ENCODE peak calls at places on chromosomes 5 and 9, in four cellular contexts. One of them, this sample, is unnamed.

GRCh38 chr5:25858019-25858418 is 1180.4 kb downstream of the CDH9 start:
- DNase-seq in A549: no peak
- DNase-seq in astrocyte of the spinal cord: no peak
- DNase-seq in neural progenitor cell: peak; percentile 52
- DNase-seq in this sample: no peak

GRCh38 chr9:93064392-93065124 is 6.1 kb downstream of the SUSD3 start:
- DNase-seq in A549: no peak
- DNase-seq in astrocyte of the spinal cord: peak; percentile 14
- DNase-seq in neural progenitor cell: no peak
- DNase-seq in this sample: no peak

GRCh38 chr9:99660191-99660636 is 161.5 kb upstream of the NR4A3 start:
- DNase-seq in A549: no peak
- DNase-seq in astrocyte of the spinal cord: no peak
- DNase-seq in neural progenitor cell: no peak
- DNase-seq in this sample: no peak

GRCh38 chr9:8648271-8648670 is 848.7 kb upstream of the DMAC1 start:
- DNase-seq in A549: no peak
- DNase-seq in astrocyte of the spinal cord: peak; percentile 18
- DNase-seq in neural progenitor cell: no peak
- DNase-seq in this sample: no peak

GRCh38 chr9:113919825-113920224 is 43.7 kb downstream of the ZNF618 start:
- DNase-seq in A549: no peak
- DNase-seq in astrocyte of the spinal cord: no peak
- DNase-seq in neural progenitor cell: no peak
- DNase-seq in this sample: no peak

GRCh38 chr9:13719981-13720380 is 440.5 kb upstream of the MPDZ start:
- DNase-seq in A549: no peak
- DNase-seq in astrocyte of the spinal cord: peak; percentile 83
- DNase-seq in neural progenitor cell: no peak
- DNase-seq in this sample: peak; percentile 61

GRCh38 chr5:150298701-150299451 is 3.8 kb downstream of the ARSI start:
- DNase-seq in A549: peak; percentile 67
- DNase-seq in astrocyte of the spinal cord: peak; percentile 89
- DNase-seq in neural progenitor cell: peak; percentile 24
- DNase-seq in this sample: peak; percentile 99

GRCh38 chr9:70135176-70135575 is 91.5 kb downstream of the MAMDC2 start:
- DNase-seq in A549: no peak
- DNase-seq in astrocyte of the spinal cord: no peak
- DNase-seq in neural progenitor cell: no peak
- DNase-seq in this sample: no peak

GRCh38 chr5:9515451-9515850 is 30.4 kb downstream of the SEMA5A start:
- DNase-seq in A549: no peak
- DNase-seq in astrocyte of the spinal cord: no peak
- DNase-seq in neural progenitor cell: no peak
- DNase-seq in this sample: no peak

GRCh38 chr9:22228542-22228941 is 218.1 kb upstream of the DMRTA1 start:
- DNase-seq in A549: no peak
- DNase-seq in astrocyte of the spinal cord: no peak
- DNase-seq in neural progenitor cell: no peak
- DNase-seq in this sample: peak; percentile 25

GRCh38 chr9:16272766-16273165 is 597.7 kb downstream of the BNC2 start:
- DNase-seq in A549: no peak
- DNase-seq in astrocyte of the spinal cord: no peak
- DNase-seq in neural progenitor cell: no peak
- DNase-seq in this sample: no peak

GRCh38 chr5:125829349-125829748 is 593.9 kb upstream of the GRAMD2B start:
- DNase-seq in A549: no peak
- DNase-seq in astrocyte of the spinal cord: no peak
- DNase-seq in neural progenitor cell: no peak
- DNase-seq in this sample: no peak

GRCh38 chr5:125823572-125823971 is 599.6 kb upstream of the GRAMD2B start:
- DNase-seq in A549: no peak
- DNase-seq in astrocyte of the spinal cord: peak; percentile 55
- DNase-seq in neural progenitor cell: no peak
- DNase-seq in this sample: no peak

GRCh38 chr5:125826214-125826613 is 597.0 kb upstream of the GRAMD2B start:
- DNase-seq in A549: no peak
- DNase-seq in astrocyte of the spinal cord: no peak
- DNase-seq in neural progenitor cell: no peak
- DNase-seq in this sample: no peak
- TF ChIP-seq CTCF in A549: no peak
- TF ChIP-seq CTCF in astrocyte of the spinal cord: no peak
- TF ChIP-seq CTCF in neural progenitor cell: peak; percentile 17
- TF ChIP-seq CTCF in this sample: no peak

GRCh38 chr5:172148381-172148780 is 39.6 kb downstream of the STK10 start:
- DNase-seq in A549: no peak
- DNase-seq in astrocyte of the spinal cord: no peak
- DNase-seq in neural progenitor cell: no peak
- DNase-seq in this sample: no peak

GRCh38 chr5:172146748-172147092 is 41.3 kb downstream of the STK10 start:
- DNase-seq in A549: no peak
- DNase-seq in astrocyte of the spinal cord: no peak
- DNase-seq in neural progenitor cell: no peak
- DNase-seq in this sample: no peak

GRCh38 chr5:172145870-172146747 is 41.9 kb downstream of the STK10 start:
- DNase-seq in A549: no peak
- DNase-seq in astrocyte of the spinal cord: no peak
- DNase-seq in neural progenitor cell: no peak
- DNase-seq in this sample: no peak

GRCh38 chr5:172149073-172149472 is 39.0 kb downstream of the STK10 start:
- DNase-seq in A549: no peak
- DNase-seq in astrocyte of the spinal cord: peak; percentile 56
- DNase-seq in neural progenitor cell: no peak
- DNase-seq in this sample: peak; percentile 74

DNA sequence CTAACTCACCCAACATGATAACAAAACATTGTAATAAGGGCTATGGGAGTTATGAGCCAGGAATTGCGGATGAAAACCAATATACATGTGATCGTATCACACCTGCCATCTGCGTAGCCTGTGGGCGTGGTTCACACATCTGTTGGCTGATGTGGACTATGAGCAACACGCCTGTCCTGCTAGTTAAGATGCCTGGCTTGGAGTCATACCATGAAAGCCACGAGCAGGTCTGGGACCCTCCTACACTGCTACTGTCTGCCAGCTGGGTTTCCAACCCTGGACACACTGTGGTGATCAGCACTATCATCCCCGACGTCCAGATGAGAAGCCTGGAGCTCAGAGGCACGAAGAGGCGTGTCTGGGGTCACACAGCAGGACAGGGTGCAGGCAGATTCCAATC is 40.2 kb downstream of the STK10 start:
- DNase-seq in A549: no peak
- DNase-seq in astrocyte of the spinal cord: no peak
- DNase-seq in neural progenitor cell: no peak
- DNase-seq in this sample: no peak
- TF ChIP-seq CTCF in A549: no peak
- TF ChIP-seq CTCF in astrocyte of the spinal cord: no peak
- TF ChIP-seq CTCF in neural progenitor cell: no peak
- TF ChIP-seq CTCF in this sample: no peak

GRCh38 chr9:136975624-136976023 is 1.7 kb upstream of the PTGDS start:
- DNase-seq in A549: no peak
- DNase-seq in astrocyte of the spinal cord: peak; percentile 17
- DNase-seq in neural progenitor cell: peak; percentile 37
- DNase-seq in this sample: no peak
- TF ChIP-seq CTCF in A549: peak; percentile 8
- TF ChIP-seq CTCF in astrocyte of the spinal cord: peak; percentile 32
- TF ChIP-seq CTCF in neural progenitor cell: peak; percentile 40
- TF ChIP-seq CTCF in this sample: peak; percentile 57

GRCh38 chr5:125276121-125276520 is 529.7 kb upstream of the ZNF608 start:
- DNase-seq in A549: no peak
- DNase-seq in astrocyte of the spinal cord: no peak
- DNase-seq in neural progenitor cell: no peak
- DNase-seq in this sample: no peak

GRCh38 chr5:125278711-125279110 is 532.3 kb upstream of the ZNF608 start:
- DNase-seq in A549: no peak
- DNase-seq in astrocyte of the spinal cord: no peak
- DNase-seq in neural progenitor cell: no peak
- DNase-seq in this sample: no peak

GRCh38 chr5:125274938-125275759 is 528.7 kb upstream of the ZNF608 start:
- DNase-seq in A549: no peak
- DNase-seq in astrocyte of the spinal cord: peak; percentile 74
- DNase-seq in neural progenitor cell: no peak
- DNase-seq in this sample: no peak

GRCh38 chr5:125274211-125274610 is 527.8 kb upstream of the ZNF608 start:
- DNase-seq in A549: no peak
- DNase-seq in astrocyte of the spinal cord: no peak
- DNase-seq in neural progenitor cell: no peak
- DNase-seq in this sample: no peak

DNA sequence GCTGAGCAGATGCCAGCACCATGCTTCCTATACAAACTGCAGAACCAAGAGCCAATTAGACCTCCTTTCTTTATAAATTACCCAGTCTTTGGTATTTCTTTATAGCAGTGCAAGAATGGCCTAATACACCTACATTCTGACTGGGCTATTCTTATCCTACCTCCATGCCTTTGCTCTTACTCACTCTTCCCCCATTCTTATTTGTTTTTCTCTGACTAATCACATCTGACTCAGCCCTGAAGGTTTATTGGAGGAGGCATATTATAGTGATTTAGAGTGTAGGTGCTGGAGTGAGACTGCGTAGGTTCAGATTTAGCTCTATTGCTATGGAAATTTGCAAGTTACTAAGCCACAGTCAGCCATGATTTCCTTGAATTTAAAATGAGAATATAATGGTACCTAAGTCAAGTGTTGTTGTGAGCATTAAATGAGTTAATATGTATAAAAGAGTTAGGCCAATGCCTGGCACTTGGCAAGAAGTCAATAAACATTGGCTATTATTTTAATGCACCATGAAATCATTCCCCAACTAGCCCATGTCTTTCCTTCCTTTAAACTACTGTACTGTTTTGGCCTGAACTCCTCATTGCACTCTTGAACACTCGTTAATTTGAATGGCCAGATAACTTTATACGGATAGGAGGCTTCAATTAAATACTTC is 531.2 kb upstream of the ZNF608 start:
- DNase-seq in A549: peak; percentile 62
- DNase-seq in astrocyte of the spinal cord: peak; percentile 94
- DNase-seq in neural progenitor cell: no peak
- DNase-seq in this sample: peak; percentile 91
- TF ChIP-seq CTCF in A549: no peak
- TF ChIP-seq CTCF in astrocyte of the spinal cord: no peak
- TF ChIP-seq CTCF in neural progenitor cell: no peak
- TF ChIP-seq CTCF in this sample: no peak

DNA sequence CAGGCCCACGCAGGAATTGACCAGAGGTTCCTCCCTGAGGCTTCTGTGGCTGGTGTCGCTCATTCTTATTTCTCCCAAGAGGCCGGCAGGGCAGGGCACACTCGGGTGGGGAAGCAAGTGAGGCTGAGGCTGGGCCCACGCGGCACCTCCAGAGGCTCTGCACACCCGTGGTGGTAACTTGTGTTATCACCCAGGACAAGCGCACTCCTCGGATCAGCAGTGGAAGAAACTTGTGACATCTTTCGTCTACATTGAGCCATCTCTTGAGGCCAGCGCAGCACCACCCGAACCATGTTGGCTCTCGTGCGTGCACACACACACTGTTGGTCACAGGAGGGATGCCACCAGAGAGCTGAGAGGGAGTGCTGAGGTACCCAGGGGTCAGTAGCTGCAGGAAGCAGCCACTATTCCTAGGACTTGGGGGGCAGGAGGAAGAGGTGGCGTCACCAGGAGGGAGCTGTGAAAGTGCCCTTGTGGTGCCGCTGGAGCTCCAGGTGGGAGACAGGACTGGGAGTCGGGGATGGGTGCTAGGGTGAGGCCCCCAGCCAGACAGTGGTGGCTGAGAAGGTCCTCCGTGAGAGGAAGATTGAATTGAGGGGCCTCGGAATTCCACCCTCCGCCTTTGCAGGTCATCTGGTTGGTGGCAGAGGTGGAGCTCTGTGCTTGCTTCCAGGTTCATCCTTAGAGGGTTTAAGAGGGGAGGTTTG is 6.4 kb downstream of the NDUFS6 start:
- DNase-seq in A549: no peak
- DNase-seq in astrocyte of the spinal cord: no peak
- DNase-seq in neural progenitor cell: no peak
- DNase-seq in this sample: no peak
- TF ChIP-seq CTCF in A549: no peak
- TF ChIP-seq CTCF in astrocyte of the spinal cord: no peak
- TF ChIP-seq CTCF in neural progenitor cell: no peak
- TF ChIP-seq CTCF in this sample: no peak

GRCh38 chr5:69029292-69029691 is 64.5 kb upstream of the SLC30A5 start:
- DNase-seq in A549: no peak
- DNase-seq in astrocyte of the spinal cord: no peak
- DNase-seq in neural progenitor cell: no peak
- DNase-seq in this sample: no peak

GRCh38 chr5:69035665-69036064 is 58.1 kb upstream of the SLC30A5 start:
- DNase-seq in A549: no peak
- DNase-seq in astrocyte of the spinal cord: no peak
- DNase-seq in neural progenitor cell: no peak
- DNase-seq in this sample: peak; percentile 22

GRCh38 chr5:69030663-69031062 is 63.2 kb upstream of the SLC30A5 start:
- DNase-seq in A549: no peak
- DNase-seq in astrocyte of the spinal cord: peak; percentile 9
- DNase-seq in neural progenitor cell: no peak
- DNase-seq in this sample: no peak

GRCh38 chr5:69033690-69034089 is 60.1 kb upstream of the SLC30A5 start:
- DNase-seq in A549: no peak
- DNase-seq in astrocyte of the spinal cord: no peak
- DNase-seq in neural progenitor cell: no peak
- DNase-seq in this sample: no peak

GRCh38 chr5:69032009-69032408 is 61.8 kb upstream of the SLC30A5 start:
- DNase-seq in A549: no peak
- DNase-seq in astrocyte of the spinal cord: no peak
- DNase-seq in neural progenitor cell: peak; percentile 9
- DNase-seq in this sample: no peak
- TF ChIP-seq CTCF in A549: no peak
- TF ChIP-seq CTCF in astrocyte of the spinal cord: no peak
- TF ChIP-seq CTCF in neural progenitor cell: peak; percentile 18
- TF ChIP-seq CTCF in this sample: peak; percentile 25

GRCh38 chr9:133589454-133590227 is 19.5 kb downstream of the FAM163B start:
- DNase-seq in A549: no peak
- DNase-seq in astrocyte of the spinal cord: no peak
- DNase-seq in neural progenitor cell: peak; percentile 45
- DNase-seq in this sample: no peak
- TF ChIP-seq CTCF in A549: peak; percentile 11
- TF ChIP-seq CTCF in astrocyte of the spinal cord: peak; percentile 43
- TF ChIP-seq CTCF in neural progenitor cell: peak; percentile 68
- TF ChIP-seq CTCF in this sample: peak; percentile 75